ENCODE peak calls at places on chromosomes 11 and 22, in nine cellular contexts. K, C, L, I, W, R, E, M and H are unnamed samples.

GRCh38 chr11:131672191-131672590 is 301.8 kb downstream of the NTM start:
- DNase-seq in K (no peak), C (no peak), L (no peak), I (no peak), W (no peak), R (no peak), E (no peak), M (no peak), H (no peak)

GRCh38 chr11:74018331-74019005 is 9.6 kb upstream of the UCP3 start:
- DNase-seq in K (no peak), C (peak), L (peak), I (peak), W (no peak), R (no peak), E (no peak), M (peak), H (no peak)

GRCh38 chr11:122108828-122109227 is 7.2 kb downstream of the BLID start:
- DNase-seq in K (no peak), C (no peak), L (no peak), I (no peak), W (no peak), R (no peak), E (no peak), M (no peak), H (no peak)

GRCh38 chr22:31728857-31729256 is 21.1 kb downstream of the PRR14L start:
- DNase-seq in K (no peak), C (no peak), L (no peak), I (no peak), W (no peak), R (no peak), E (no peak), M (no peak), H (no peak)

GRCh38 chr22:43197271-43197941 is 10.5 kb upstream of the TTLL12 start:
- DNase-seq in K (no peak), C (no peak), L (no peak), I (no peak), W (no peak), R (no peak), E (no peak), M (no peak), H (no peak)

GRCh38 chr11:117423046-117423575 is 95.5 kb downstream of the CEP164 start:
- DNase-seq in K (no peak), C (no peak), L (no peak), I (no peak), W (no peak), R (no peak), E (no peak), M (no peak), H (no peak)

GRCh38 chr11:65505434-65506315 is 6.8 kb downstream of the MALAT1 start:
- DNase-seq in K (no peak), C (no peak), L (peak), I (peak), W (peak), R (no peak), E (no peak), M (no peak), H (no peak)

GRCh38 chr11:130524132-130524790 is 75.8 kb downstream of the ADAMTS15 start:
- DNase-seq in K (no peak), C (no peak), L (no peak), I (no peak), W (no peak), R (no peak), E (no peak), M (no peak), H (no peak)

GRCh38 chr11:69943066-69943465 is 123.8 kb upstream of the FGF3 start:
- DNase-seq in K (no peak), C (no peak), L (no peak), I (no peak), W (no peak), R (no peak), E (no peak), M (no peak), H (no peak)

GRCh38 chr11:4038973-4039372 is 55.6 kb upstream of the RRM1 start:
- DNase-seq in K (no peak), C (no peak), L (no peak), I (no peak), W (no peak), R (no peak), E (no peak), M (no peak), H (no peak)

GRCh38 chr11:97745515-97746050 is 1275.2 kb upstream of the CNTN5 start:
- DNase-seq in K (no peak), C (no peak), L (no peak), I (no peak), W (no peak), R (no peak), E (no peak), M (no peak), H (no peak)

DNA sequence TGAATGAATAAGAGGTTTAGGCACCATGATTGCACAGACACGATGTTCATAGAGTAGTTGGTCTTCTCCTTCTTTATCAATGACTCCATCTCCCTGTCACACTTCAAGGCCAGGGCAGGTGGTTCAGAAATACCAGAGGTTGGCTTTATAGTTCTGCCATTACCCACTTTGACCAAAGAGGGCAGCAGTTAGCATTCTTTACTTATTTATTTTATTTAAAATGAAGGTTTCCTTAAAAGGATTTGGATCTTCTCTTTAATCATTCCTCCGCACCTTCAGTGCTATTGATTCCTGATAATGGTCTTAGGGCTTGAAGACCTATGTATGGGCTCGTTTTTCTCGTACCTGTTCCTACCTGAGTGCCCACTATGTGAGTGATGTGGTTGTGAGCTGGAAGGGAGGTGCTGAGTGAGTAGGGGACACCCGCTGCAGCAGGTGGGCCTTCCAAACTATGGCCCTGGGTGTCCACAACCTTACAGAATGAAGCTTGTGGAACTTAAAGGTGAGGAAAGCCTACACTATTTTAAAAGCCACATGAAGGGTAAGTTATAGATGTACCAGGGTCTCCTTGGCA is 34.9 kb downstream of the TIMP3 start:
- DNase-seq in K (no peak), C (no peak), L (peak), I (no peak), W (peak), R (no peak), E (no peak), M (no peak), H (no peak)
- TF ChIP-seq CTCF in K (no peak), C (peak), L (peak), I (peak), W (peak), R (peak), E (peak), M (peak), H (peak)

GRCh38 chr11:103609117-103610066 is 427.0 kb upstream of the DDI1 start:
- DNase-seq in K (no peak), C (no peak), L (no peak), I (no peak), W (no peak), R (no peak), E (peak), M (no peak), H (no peak)
- TF ChIP-seq CTCF in K (no peak), C (peak), L (peak), I (no peak), W (peak), R (peak), E (peak), M (no peak), H (no peak)

GRCh38 chr22:21632237-21632895 is at the start of gene CCDC116:
- DNase-seq in K (no peak), C (no peak), L (no peak), I (no peak), W (peak), R (no peak), E (no peak), M (no peak), H (no peak)

GRCh38 chr22:21626735-21627469 is 2.9 kb downstream of the YDJC start:
- DNase-seq in K (no peak), C (no peak), L (no peak), I (no peak), W (no peak), R (no peak), E (no peak), M (no peak), H (no peak)

GRCh38 chr22:21631025-21631424 is 1.2 kb upstream of the YDJC start:
- DNase-seq in K (no peak), C (no peak), L (no peak), I (no peak), W (no peak), R (no peak), E (no peak), M (no peak), H (no peak)

GRCh38 chr22:21628386-21629261 is 1.2 kb downstream of the YDJC start:
- DNase-seq in K (no peak), C (no peak), L (no peak), I (no peak), W (no peak), R (no peak), E (no peak), M (no peak), H (no peak)

GRCh38 chr22:21629262-21630149 is at the start of gene YDJC:
- DNase-seq in K (peak), C (peak), L (peak), I (peak), W (peak), R (peak), E (peak), M (peak), H (peak)
- TF ChIP-seq CTCF in K (peak), C (peak), L (peak), I (peak), W (peak), R (peak), E (peak), M (peak), H (peak)

GRCh38 chr11:27497284-27497866 is 9.2 kb downstream of the LIN7C start:
- DNase-seq in K (no peak), C (no peak), L (no peak), I (no peak), W (peak), R (no peak), E (no peak), M (no peak), H (no peak)
- TF ChIP-seq CTCF in K (no peak), C (peak), L (peak), I (peak), W (peak), R (peak), E (peak), M (peak), H (peak)

GRCh38 chr11:60485987-60486386 is 6.6 kb upstream of the MS4A12 start:
- DNase-seq in K (peak), C (no peak), L (no peak), I (peak), W (peak), R (peak), E (peak), M (no peak), H (no peak)
- TF ChIP-seq CTCF in K (peak), C (no peak), L (no peak), I (peak), W (peak), R (peak), E (peak), M (peak), H (peak)

GRCh38 chr11:127108838-127109237 is 108.3 kb upstream of the KIRREL3 start:
- DNase-seq in K (no peak), C (no peak), L (no peak), I (no peak), W (no peak), R (no peak), E (no peak), M (no peak), H (no peak)

GRCh38 chr11:127106142-127106541 is 105.6 kb upstream of the KIRREL3 start:
- DNase-seq in K (no peak), C (no peak), L (no peak), I (no peak), W (no peak), R (no peak), E (no peak), M (no peak), H (no peak)

GRCh38 chr11:127105578-127105977 is 105.0 kb upstream of the KIRREL3 start:
- DNase-seq in K (no peak), C (no peak), L (no peak), I (no peak), W (no peak), R (no peak), E (no peak), M (no peak), H (no peak)

GRCh38 chr11:127109796-127110195 is 109.2 kb upstream of the KIRREL3 start:
- DNase-seq in K (no peak), C (no peak), L (no peak), I (no peak), W (no peak), R (no peak), E (no peak), M (no peak), H (no peak)

GRCh38 chr11:127106938-127107337 is 106.4 kb upstream of the KIRREL3 start:
- DNase-seq in K (no peak), C (no peak), L (no peak), I (no peak), W (no peak), R (no peak), E (no peak), M (no peak), H (no peak)
- TF ChIP-seq CTCF in K (no peak), C (no peak), L (no peak), I (no peak), W (no peak), R (no peak), E (no peak), M (no peak), H (no peak)